ENCODE peak calls at places on chromosomes 11 and 22, in ten cellular contexts. S is OCI-LY7, F is fibroblast of lung, P is GM23338, Q is IMR-90, T is keratinocyte, H is hepatocyte, O is endothelial cell of umbilical vein, L is neuronal stem cell, Y is mesenchymal stem cell. A is an unnamed sample. For H3K36me3, the result is how much of the 10 kb centered on the place peaks cover.

GRCh38 chr11:44592125-44592643 is 26.7 kb downstream of the CD82 start:
- DNase-seq in P (no peak), H (peak), Y (peak), Q (peak), S (no peak), T (no peak), L (no peak), O (no peak), F (peak), A (no peak)

GRCh38 chr11:130388607-130389205 is 39.7 kb downstream of the ADAMTS8 start:
- DNase-seq in O (no peak), T (no peak), F (no peak), P (no peak), L (no peak), Q (peak), S (no peak), Y (no peak), H (no peak), A (no peak)

GRCh38 chr22:50276143-50276542 is 6.0 kb upstream of the MAPK11 start:
- DNase-seq in T (no peak), H (peak), F (peak), Q (peak), S (peak), L (no peak), O (peak), Y (no peak), P (peak), A (no peak)

GRCh38 chr11:96187779-96188624 is 155.0 kb downstream of the MAML2 start:
- DNase-seq in O (peak), Q (peak), F (peak), L (no peak), Y (peak), S (no peak), P (no peak), T (no peak), H (peak), A (peak)

GRCh38 chr22:29269230-29269604 is 1.1 kb downstream of the EWSR1 start:
- DNase-seq in O (no peak), S (peak), T (no peak), L (no peak), F (no peak), P (peak), Y (peak), Q (no peak), H (no peak), A (no peak)

GRCh38 chr11:132607575-132607974 is 924.7 kb downstream of the OPCML start:
- DNase-seq in T (no peak), H (no peak), S (no peak), Y (no peak), L (no peak), O (no peak), F (no peak), P (no peak), Q (no peak), A (no peak)

GRCh38 chr11:79396001-79396400 is 44.8 kb downstream of the TENM4 start:
- DNase-seq in F (no peak), T (no peak), S (no peak), Q (no peak), Y (no peak), O (no peak), P (no peak), L (no peak), H (no peak), A (no peak)

GRCh38 chr22:38180841-38181452 is 683 bp downstream of the PLA2G6 start:
- DNase-seq in T (no peak), F (peak), Q (no peak), H (peak), O (peak), P (peak), L (no peak), Y (no peak), S (peak), A (peak)

GRCh38 chr11:132632641-132633124 is 899.6 kb downstream of the OPCML start:
- DNase-seq in Y (peak), P (no peak), S (no peak), O (peak), F (peak), L (no peak), Q (peak), T (peak), H (peak), A (peak)

GRCh38 chr22:31944700-31945477 is 554 bp downstream of the YWHAH start:
- DNase-seq in T (no peak), F (peak), P (peak), L (peak), S (peak), Y (peak), Q (no peak), H (peak), O (peak), A (no peak)

DNA sequence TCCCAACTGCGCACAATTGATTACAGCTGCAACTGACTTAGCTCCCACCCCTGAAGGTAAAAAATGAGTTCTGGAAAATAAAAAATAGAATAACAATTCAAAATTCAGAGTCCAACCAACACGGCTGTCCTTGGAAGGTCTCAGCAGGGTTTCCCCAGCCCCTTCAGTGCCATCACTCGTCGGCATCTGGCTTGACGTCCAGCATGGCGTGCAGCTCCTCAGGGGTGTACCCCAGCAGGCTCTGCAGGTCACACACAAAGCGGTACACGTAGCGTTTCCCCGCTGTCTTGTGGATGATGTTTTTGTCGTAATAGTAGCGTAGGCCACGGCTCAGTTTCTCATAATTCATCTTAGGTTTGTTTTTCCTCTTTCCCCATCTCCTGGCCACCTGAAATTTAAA is 125.2 kb downstream of the ETS1 start:
- DNase-seq in L (no peak), O (no peak), S (no peak), Q (no peak), T (no peak), Y (no peak), P (no peak), F (no peak), H (no peak), A (no peak)
- H3K36me3 ChIP-seq in L (under half), O (under half), S (half or more), Q (under half), T (under half), Y (half or more), P (under half), F (under half), H (under half), A (under half)

GRCh38 chr11:112612283-112612849 is 348.9 kb upstream of the NCAM1 start:
- DNase-seq in P (peak), H (no peak), S (no peak), Q (no peak), T (no peak), L (no peak), O (no peak), Y (no peak), F (no peak), A (peak)
- H2AFZ ChIP-seq in P (peak), H (no peak), S (no peak), Q (no peak), T (peak), L (no peak), O (no peak), Y (no peak), F (no peak), A (no peak)

GRCh38 chr22:20724676-20725454 is 49.0 kb upstream of the SERPIND1 start:
- DNase-seq in S (no peak), O (no peak), F (no peak), T (no peak), Y (no peak), H (no peak), P (no peak), Q (no peak), L (no peak), A (no peak)
- H3K36me3 ChIP-seq in S (under half), O (under half), F (under half), T (under half), Y (half or more), H (under half), P (under half), Q (under half), L (under half), A (under half)

GRCh38 chr11:101797335-101797734 is 117.5 kb upstream of the CEP126 start:
- DNase-seq in T (no peak), P (no peak), Q (peak), L (no peak), F (peak), Y (no peak), H (no peak), O (peak), S (no peak), A (no peak)

GRCh38 chr11:101792814-101793213 is 122.0 kb upstream of the CEP126 start:
- DNase-seq in T (no peak), O (no peak), S (no peak), H (no peak), P (no peak), F (no peak), Q (no peak), L (no peak), Y (no peak), A (no peak)
- H2AFZ ChIP-seq in T (no peak), O (no peak), S (no peak), H (no peak), P (peak), F (no peak), Q (no peak), L (no peak), Y (no peak), A (no peak)